ENCODE peak calls at places on chromosome 4, in nine cellular contexts. W, H, I, O, Z, L, M, E and K are unnamed samples.

GRCh38 chr4:76206222-76206942 is 7.2 kb downstream of the SCARB2 start:
- DNase-seq in W (peak), H (peak), I (no peak), O (no peak), Z (no peak), L (no peak), M (no peak), E (no peak), K (no peak)

GRCh38 chr4:150244600-150244999 is 166.4 kb downstream of the DCLK2 start:
- DNase-seq in W (peak), H (no peak), I (no peak), O (no peak), Z (no peak), L (no peak), M (no peak), E (no peak), K (no peak)

GRCh38 chr4:150818661-150819060 is 196.4 kb downstream of the LRBA start:
- DNase-seq in W (peak), H (no peak), I (no peak), O (no peak), Z (no peak), L (no peak), M (no peak), E (no peak), K (no peak)

GRCh38 chr4:106365613-106366012 is 3.0 kb downstream of the GIMD1 start:
- DNase-seq in W (peak), H (no peak), I (no peak), O (no peak), Z (no peak), L (no peak), M (no peak), E (peak), K (no peak)

GRCh38 chr4:15893967-15894366 is 44.6 kb downstream of the FGFBP1 start:
- DNase-seq in W (peak), H (no peak), I (no peak), O (no peak), Z (no peak), L (no peak), M (no peak), E (no peak), K (no peak)

GRCh38 chr4:137572163-137572562 is 39.9 kb upstream of the PCDH18 start:
- DNase-seq in W (no peak), H (no peak), I (no peak), O (no peak), Z (no peak), L (no peak), M (no peak), E (no peak), K (no peak)

GRCh38 chr4:110589297-110589696 is 33.6 kb downstream of the PITX2 start:
- DNase-seq in W (no peak), H (no peak), I (no peak), O (no peak), Z (no peak), L (no peak), M (no peak), E (no peak), K (no peak)

GRCh38 chr4:38131371-38132139 is 171.4 kb downstream of the PTTG2 start:
- DNase-seq in W (no peak), H (no peak), I (peak), O (peak), Z (peak), L (no peak), M (no peak), E (no peak), K (peak)

GRCh38 chr4:41709844-41710481 is 38.6 kb downstream of the PHOX2B start:
- DNase-seq in W (peak), H (no peak), I (no peak), O (no peak), Z (no peak), L (no peak), M (no peak), E (no peak), K (no peak)

GRCh38 chr4:151677193-151677592 is 83.6 kb downstream of the GATB start:
- DNase-seq in W (no peak), H (no peak), I (no peak), O (no peak), Z (no peak), L (no peak), M (no peak), E (no peak), K (no peak)

GRCh38 chr4:128286474-128287158 is 997 bp downstream of the PGRMC2 start:
- DNase-seq in W (peak), H (no peak), I (no peak), O (peak), Z (no peak), L (no peak), M (peak), E (peak), K (peak)

GRCh38 chr4:21512351-21512750 is 436.2 kb downstream of the KCNIP4 start:
- DNase-seq in W (peak), H (peak), I (no peak), O (no peak), Z (no peak), L (peak), M (peak), E (no peak), K (peak)

GRCh38 chr4:147828361-147828760 is 96.5 kb downstream of the ARHGAP10 start:
- DNase-seq in W (peak), H (no peak), I (no peak), O (no peak), Z (no peak), L (no peak), M (no peak), E (no peak), K (no peak)

GRCh38 chr4:153465145-153465544 is 1.0 kb upstream of the TMEM131L start:
- DNase-seq in W (no peak), H (no peak), I (no peak), O (no peak), Z (no peak), L (no peak), M (no peak), E (no peak), K (no peak)

GRCh38 chr4:8766610-8767009 is 105.0 kb downstream of the HMX1 start:
- DNase-seq in W (no peak), H (no peak), I (peak), O (no peak), Z (peak), L (no peak), M (no peak), E (no peak), K (no peak)

GRCh38 chr4:184953971-184954370 is 64.3 kb upstream of the HELT start:
- DNase-seq in W (no peak), H (no peak), I (no peak), O (no peak), Z (no peak), L (no peak), M (no peak), E (no peak), K (no peak)